ENCODE peak calls at places on chromosomes 3 and 15, in four cellular contexts. U is K562, F is GM12891, C is HepG2. S is an unnamed sample.

GRCh38 chr15:95919460-95919859 is 411.0 kb upstream of the NR2F2 start:
- DNase-seq in U (peak), F (no peak), C (no peak), S (no peak)

GRCh38 chr3:17233398-17233800 is 348.6 kb downstream of the PLCL2 start:
- DNase-seq in U (peak), F (no peak), C (peak), S (no peak)

GRCh38 chr3:71195492-71195891 is 388.0 kb downstream of the FOXP1 start:
- DNase-seq in U (no peak), F (no peak), C (peak), S (no peak)

GRCh38 chr3:33317963-33318708 is 40.9 kb downstream of the FBXL2 start:
- DNase-seq in U (no peak), F (no peak), C (peak), S (no peak)

GRCh38 chr3:111035316-111035715 is 36.3 kb upstream of the NECTIN3 start:
- DNase-seq in U (no peak), F (no peak), C (no peak), S (no peak)

GRCh38 chr3:23258110-23258509 is 55.0 kb downstream of the UBE2E2 start:
- DNase-seq in U (no peak), F (no peak), C (no peak), S (no peak)

GRCh38 chr3:101303089-101303731 is 17.2 kb downstream of the IMPG2 start:
- DNase-seq in U (no peak), F (no peak), C (no peak), S (no peak)

GRCh38 chr3:65483475-65483874 is 555.2 kb downstream of the MAGI1 start:
- DNase-seq in U (no peak), F (no peak), C (no peak), S (no peak)

GRCh38 chr15:68833734-68834334 is 13.1 kb upstream of the ANP32A start:
- DNase-seq in U (no peak), F (no peak), C (no peak), S (no peak)

GRCh38 chr3:150407818-150408231 is 273 bp upstream of the TSC22D2 start:
- DNase-seq in U (no peak), F (no peak), C (no peak), S (no peak)

GRCh38 chr3:187960820-187961219 is 193.1 kb upstream of the LPP start:
- DNase-seq in U (no peak), F (no peak), C (no peak), S (no peak)

GRCh38 chr15:68436680-68437079 is 4.7 kb upstream of the ITGA11 start:
- DNase-seq in U (no peak), F (no peak), C (no peak), S (no peak)

GRCh38 chr3:155991847-155992246 is 121.4 kb downstream of the GMPS start:
- DNase-seq in U (no peak), F (no peak), C (no peak), S (no peak)

GRCh38 chr3:53195602-53196574 is 34.9 kb downstream of the PRKCD start:
- DNase-seq in U (peak), F (peak), C (no peak), S (peak)

GRCh38 chr3:40120816-40121215 is 188.7 kb upstream of the EIF1B start:
- DNase-seq in U (no peak), F (no peak), C (no peak), S (no peak)

GRCh38 chr3:161372321-161373260 is 1.3 kb upstream of the SPTSSB start:
- DNase-seq in U (no peak), F (peak), C (no peak), S (peak)

GRCh38 chr15:59150185-59150584 is 45.2 kb downstream of the CCNB2 start:
- DNase-seq in U (no peak), F (no peak), C (no peak), S (no peak)

GRCh38 chr3:4503050-4503449 is 9.9 kb downstream of the ITPR1 start:
- DNase-seq in U (no peak), F (no peak), C (no peak), S (no peak)

GRCh38 chr3:134336587-134336986 is 37.7 kb downstream of the AMOTL2 start:
- DNase-seq in U (no peak), F (no peak), C (no peak), S (no peak)

GRCh38 chr3:156795890-156796451 is 30.2 kb upstream of the LEKR1 start:
- DNase-seq in U (no peak), F (no peak), C (peak), S (no peak)

GRCh38 chr3:64067510-64068346 is 44.4 kb upstream of the PSMD6 start:
- DNase-seq in U (no peak), F (no peak), C (no peak), S (no peak)

GRCh38 chr3:127426444-127427168 is 138.8 kb upstream of the PRR20G start:
- DNase-seq in U (no peak), F (no peak), C (no peak), S (no peak)

GRCh38 chr3:30952786-30953185 is 58.3 kb upstream of the GADL1 start:
- DNase-seq in U (no peak), F (no peak), C (no peak), S (no peak)

GRCh38 chr3:158573714-158574113 is 2.7 kb downstream of the MLF1 start:
- DNase-seq in U (peak), F (no peak), C (peak), S (no peak)

GRCh38 chr3:116920836-116921596 is 211.4 kb downstream of the TUSC7 start:
- DNase-seq in U (no peak), F (no peak), C (no peak), S (no peak)

GRCh38 chr3:171101982-171102610 is 75.6 kb upstream of the SLC2A2 start:
- DNase-seq in U (no peak), F (no peak), C (no peak), S (no peak)

GRCh38 chr15:100125627-100126231 is 216.0 kb downstream of the ADAMTS17 start:
- DNase-seq in U (no peak), F (no peak), C (no peak), S (no peak)
- TF ChIP-seq POLR2AphosphoS5 in U (no peak), F (no peak), C (no peak), S (no peak)

GRCh38 chr15:65399997-65400396 is 22.2 kb upstream of the IGDCC3 start:
- DNase-seq in U (no peak), F (no peak), C (no peak), S (no peak)

GRCh38 chr15:65401607-65402240 is 21.0 kb downstream of the IGDCC4 start:
- DNase-seq in U (no peak), F (no peak), C (no peak), S (no peak)

GRCh38 chr15:65402971-65403370 is 19.8 kb downstream of the IGDCC4 start:
- DNase-seq in U (no peak), F (no peak), C (no peak), S (no peak)

GRCh38 chr15:65399001-65399706 is 21.4 kb upstream of the IGDCC3 start:
- DNase-seq in U (no peak), F (no peak), C (no peak), S (no peak)

DNA sequence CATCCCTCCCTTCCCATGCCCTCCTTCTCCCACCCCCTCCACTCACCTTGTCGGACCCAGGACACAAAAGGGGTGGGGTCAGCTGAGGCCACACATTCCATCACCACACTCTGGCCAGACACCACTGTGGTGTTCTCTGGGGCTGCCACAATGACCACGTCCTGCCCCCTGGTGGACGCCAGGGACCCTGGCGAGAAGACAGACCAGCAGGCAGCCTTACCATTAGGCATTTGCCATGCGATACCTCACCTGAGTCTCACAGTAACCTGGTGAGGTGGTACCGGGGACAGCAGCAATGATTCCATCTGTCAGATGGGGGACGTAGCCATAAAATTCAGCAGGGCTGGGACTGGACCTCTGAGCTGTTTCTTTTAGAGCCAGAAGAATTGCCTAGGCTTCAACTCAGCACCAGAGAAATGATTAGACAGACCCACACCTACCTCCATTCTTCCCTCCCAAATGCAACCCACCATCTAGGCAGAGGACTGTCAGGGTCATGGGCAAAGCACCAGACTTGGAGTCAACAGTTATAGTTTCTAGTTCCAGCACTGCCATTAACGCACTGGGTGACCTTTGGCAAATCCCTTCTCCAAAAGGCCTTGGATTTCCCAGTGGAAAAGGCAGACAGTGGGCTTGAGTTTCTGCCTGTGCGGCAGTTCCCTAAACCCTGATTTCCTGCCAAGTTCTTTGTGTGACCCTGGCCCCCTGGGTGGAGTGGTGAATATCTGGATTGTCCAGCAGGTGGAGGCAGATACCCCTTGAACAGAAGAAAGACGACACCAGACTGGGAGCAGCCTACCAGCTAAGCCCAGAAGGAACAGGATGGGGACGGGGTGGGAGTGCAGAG is 21.8 kb downstream of the IGDCC4 start:
- DNase-seq in U (peak), F (peak), C (peak), S (peak)
- TF ChIP-seq TAF1 in U (no peak), F (no peak), C (no peak), S (no peak)

GRCh38 chr15:64093627-64094417 is at the start of gene CIAO2A:
- DNase-seq in U (peak), F (peak), C (peak), S (peak)

GRCh38 chr15:64092864-64093626 is 593 bp downstream of the CIAO2A start:
- DNase-seq in U (peak), F (no peak), C (peak), S (no peak)

GRCh38 chr15:64092075-64092820 is 1.4 kb downstream of the CIAO2A start:
- DNase-seq in U (peak), F (no peak), C (peak), S (no peak)

GRCh38 chr15:64090527-64090926 is 3.1 kb downstream of the CIAO2A start:
- DNase-seq in U (no peak), F (no peak), C (no peak), S (peak)

GRCh38 chr15:64089553-64090280 is 3.9 kb downstream of the CIAO2A start:
- DNase-seq in U (no peak), F (peak), C (no peak), S (peak)
- TF ChIP-seq POLR2AphosphoS5 in U (no peak), F (no peak), C (no peak), S (no peak)

DNA sequence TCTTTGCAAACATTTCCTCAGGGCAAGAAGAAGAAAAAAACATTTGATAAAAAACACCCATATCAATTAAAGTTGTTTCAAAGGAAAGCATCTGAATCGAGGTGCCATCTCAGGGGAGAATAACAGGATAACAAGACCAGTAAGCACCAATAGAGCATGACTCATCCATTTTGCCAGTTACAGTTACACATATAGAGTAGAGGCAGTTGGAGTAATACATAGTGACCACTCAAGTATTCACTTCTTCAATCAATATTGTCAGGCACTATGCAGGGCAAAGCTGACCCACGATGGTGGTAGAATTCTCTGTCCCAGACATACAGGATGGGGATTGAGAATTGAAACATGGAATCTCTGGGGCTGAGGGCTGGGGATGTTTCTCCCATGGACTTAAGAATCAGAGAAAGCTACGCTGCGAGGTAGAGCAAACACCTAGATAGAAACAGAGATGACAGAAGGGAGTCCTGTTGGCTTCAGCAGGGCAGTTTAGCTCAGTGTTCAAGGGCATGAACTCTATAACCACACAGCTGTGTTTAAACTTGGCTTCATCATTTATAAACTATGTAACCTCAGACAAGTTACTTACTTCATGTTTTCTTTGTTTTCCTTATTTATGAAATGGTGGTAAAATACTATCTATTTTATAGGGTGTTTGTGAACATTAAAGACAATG is 186.4 kb upstream of the NANOGP8 start:
- DNase-seq in U (no peak), F (no peak), C (no peak), S (no peak)
- TF ChIP-seq TAF1 in U (no peak), F (no peak), C (no peak), S (no peak)

DNA sequence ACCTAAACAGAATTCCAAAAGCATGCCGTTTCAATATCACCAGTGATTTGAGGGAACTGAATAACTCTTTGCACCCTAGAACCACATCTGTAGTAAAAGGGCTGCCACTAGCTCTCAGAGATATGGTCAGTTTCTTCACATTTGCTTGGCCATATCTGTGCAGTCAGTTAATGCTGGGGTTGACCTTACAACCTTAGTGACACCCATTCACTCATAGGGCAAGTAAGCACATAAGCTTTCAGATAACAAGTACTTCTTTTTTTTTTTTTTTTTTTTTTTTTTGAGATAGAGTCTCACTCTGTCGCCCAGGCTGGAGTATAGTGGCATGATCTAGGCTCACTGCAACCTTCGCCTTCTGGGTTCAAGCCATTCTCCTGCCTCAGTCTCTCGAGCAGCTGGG is 20.4 kb upstream of the FSIP1 start:
- DNase-seq in U (no peak), F (no peak), C (no peak), S (no peak)
- TF ChIP-seq POLR2AphosphoS5 in U (no peak), F (no peak), C (no peak), S (no peak)

S was measured in GM12892.